ENCODE peak calls at places on chromosomes 1 and 21, in six cellular contexts. D, N, C, G, L and O are unnamed samples.
A peak's percentile ranks its signal among the peaks of the same experiment; 100 is the strongest.

GRCh38 chr1:182890927-182891610 is 51.9 kb downstream of the DHX9 start:
- DNase-seq in D (no peak), N (no peak), C (no peak), G (no peak), L (no peak), O (no peak)

GRCh38 chr1:149848811-149849210 is 50.6 kb upstream of the BOLA1 start:
- DNase-seq in D (peak; percentile 0), N (no peak), C (no peak), G (peak; percentile 55), L (no peak), O (no peak)

GRCh38 chr1:33429332-33429731 is 1.6 kb downstream of the PHC2 start:
- DNase-seq in D (no peak), N (no peak), C (no peak), G (no peak), L (no peak), O (no peak)

GRCh38 chr1:26161408-26162219 is 2.7 kb downstream of the FAM110D start:
- DNase-seq in D (peak; percentile 60), N (no peak), C (no peak), G (no peak), L (peak; percentile 89), O (no peak)

GRCh38 chr1:166947398-166948043 is 27.8 kb downstream of the ILDR2 start:
- DNase-seq in D (peak; percentile 27), N (peak; percentile 86), C (no peak), G (no peak), L (peak; percentile 84), O (no peak)

GRCh38 chr21:23936224-23936623 is 1671.1 kb downstream of the MRPL39 start:
- DNase-seq in D (no peak), N (no peak), C (no peak), G (no peak), L (no peak), O (no peak)

GRCh38 chr1:185108324-185108723 is 48.4 kb downstream of the TRMT1L start:
- DNase-seq in D (no peak), N (no peak), C (no peak), G (peak; percentile 4), L (no peak), O (no peak)

GRCh38 chr1:30782361-30783243 is 25.0 kb upstream of the LAPTM5 start:
- DNase-seq in D (peak; percentile 69), N (peak; percentile 92), C (no peak), G (peak; percentile 75), L (peak; percentile 92), O (peak; percentile 77)

GRCh38 chr1:89347296-89347695 is 16.6 kb upstream of the GBP6 start:
- DNase-seq in D (no peak), N (no peak), C (no peak), G (no peak), L (no peak), O (no peak)

GRCh38 chr1:10057305-10057704 is 24.5 kb downstream of the UBE4B start:
- DNase-seq in D (peak; percentile 12), N (no peak), C (no peak), G (no peak), L (no peak), O (no peak)

GRCh38 chr1:40389871-40390560 is 16.5 kb downstream of the SMAP2 start:
- DNase-seq in D (no peak), N (no peak), C (peak; percentile 89), G (no peak), L (no peak), O (no peak)

GRCh38 chr1:2496087-2496622 is 20.1 kb downstream of the PLCH2 start:
- DNase-seq in D (no peak), N (no peak), C (no peak), G (peak; percentile 95), L (no peak), O (no peak)

GRCh38 chr1:10915594-10915993 is 96.9 kb upstream of the TARDBP start:
- DNase-seq in D (no peak), N (no peak), C (no peak), G (no peak), L (no peak), O (no peak)

GRCh38 chr1:160400284-160400645 is at the start of gene VANGL2:
- DNase-seq in D (peak; percentile 84), N (peak; percentile 93), C (no peak), G (peak; percentile 65), L (peak; percentile 82), O (no peak)

GRCh38 chr21:45640888-45641479 is 2.5 kb upstream of the PCBP3 start:
- DNase-seq in D (peak; percentile 46), N (no peak), C (no peak), G (peak; percentile 47), L (no peak), O (no peak)

GRCh38 chr1:189708674-189709073 is 769.0 kb downstream of the BRINP3 start:
- DNase-seq in D (no peak), N (no peak), C (no peak), G (no peak), L (no peak), O (no peak)

GRCh38 chr1:51139474-51139873 is 37.4 kb downstream of the C1orf185 start:
- DNase-seq in D (no peak), N (no peak), C (no peak), G (peak; percentile 8), L (no peak), O (no peak)
- TF ChIP-seq CTCF in D (no peak), N (peak; percentile 26), C (no peak), G (peak; percentile 69), L (no peak), O (no peak)

DNA sequence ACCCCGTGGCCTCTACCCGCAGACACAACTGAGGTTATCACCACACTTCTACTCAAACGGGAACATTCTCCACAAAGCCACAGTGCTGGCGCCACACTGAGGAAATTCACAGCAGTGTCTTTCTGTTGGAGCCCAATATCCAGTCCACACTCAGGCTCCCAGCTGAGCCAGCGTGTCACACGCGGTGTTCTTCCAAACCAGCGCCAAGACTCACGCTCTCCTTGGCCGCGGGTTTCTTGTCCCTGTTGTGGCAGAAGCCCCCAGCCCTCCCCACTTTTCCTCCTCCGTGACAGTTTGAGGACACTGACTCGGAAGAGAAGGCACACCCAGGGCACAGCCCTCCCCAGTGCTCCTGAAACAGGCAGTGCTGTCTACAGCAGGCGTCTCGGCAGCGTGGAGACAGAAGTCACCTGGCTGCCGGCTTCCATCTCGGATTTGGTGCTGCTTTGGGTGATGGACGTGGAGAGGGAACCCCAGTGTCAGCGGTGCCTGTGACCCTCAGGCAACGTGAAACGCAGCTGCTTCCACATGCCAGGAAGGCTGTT is 35.4 kb upstream of the AGPAT3 start:
- DNase-seq in D (no peak), N (no peak), C (no peak), G (no peak), L (peak; percentile 51), O (no peak)
- TF ChIP-seq CTCF in D (no peak), N (no peak), C (no peak), G (peak; percentile 43), L (no peak), O (peak; percentile 18)

DNA sequence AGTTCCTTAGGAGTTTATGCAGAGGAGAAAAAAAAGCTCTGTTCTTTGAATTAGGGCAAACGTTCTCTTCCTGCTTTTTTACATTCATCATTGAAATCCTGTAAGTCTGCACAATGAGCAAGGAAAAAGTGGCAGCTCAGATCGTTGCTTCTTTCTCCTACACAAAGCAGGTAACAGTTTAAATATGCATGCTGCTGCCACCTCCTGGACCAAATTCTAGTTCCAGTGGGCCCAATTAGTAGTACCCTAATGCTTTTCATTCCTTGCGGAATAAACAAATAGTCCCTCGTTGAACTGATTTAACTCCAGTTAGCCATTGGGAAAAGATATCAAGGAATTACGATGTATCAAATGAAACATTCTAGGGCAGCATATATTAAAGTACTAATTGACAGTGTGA is 20.1 kb downstream of the YTHDF2 start:
- DNase-seq in D (no peak), N (no peak), C (no peak), G (no peak), L (no peak), O (no peak)
- TF ChIP-seq CTCF in D (peak; percentile 34), N (peak; percentile 26), C (no peak), G (peak; percentile 62), L (no peak), O (no peak)

GRCh38 chr1:234543442-234544093 is 64.6 kb upstream of the TARBP1 start:
- DNase-seq in D (peak; percentile 75), N (no peak), C (no peak), G (no peak), L (no peak), O (no peak)
- TF ChIP-seq CTCF in D (peak; percentile 38), N (no peak), C (peak; percentile 4), G (peak; percentile 30), L (no peak), O (no peak)

DNA sequence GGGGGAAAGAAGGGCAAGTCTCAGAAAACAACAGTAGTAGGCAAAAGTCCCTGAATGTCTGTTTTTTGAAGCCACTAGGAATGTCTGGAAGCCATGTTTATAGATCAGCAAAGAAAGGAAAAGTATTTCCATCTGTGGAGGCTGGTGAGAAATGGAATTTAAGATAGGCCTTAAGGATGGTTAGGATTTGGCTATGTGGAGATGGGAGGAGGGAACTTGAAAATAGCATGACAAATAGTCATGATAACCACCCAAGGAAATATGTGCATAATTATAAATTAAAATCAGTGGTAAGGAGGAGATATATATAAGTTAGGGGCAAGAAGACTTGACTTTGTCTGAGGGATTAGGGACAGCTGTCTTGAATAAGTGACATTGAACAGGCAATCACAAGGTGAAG is 33.8 kb upstream of the FGGY start:
- DNase-seq in D (no peak), N (no peak), C (no peak), G (no peak), L (no peak), O (no peak)
- TF ChIP-seq CTCF in D (no peak), N (no peak), C (no peak), G (no peak), L (no peak), O (no peak)

DNA sequence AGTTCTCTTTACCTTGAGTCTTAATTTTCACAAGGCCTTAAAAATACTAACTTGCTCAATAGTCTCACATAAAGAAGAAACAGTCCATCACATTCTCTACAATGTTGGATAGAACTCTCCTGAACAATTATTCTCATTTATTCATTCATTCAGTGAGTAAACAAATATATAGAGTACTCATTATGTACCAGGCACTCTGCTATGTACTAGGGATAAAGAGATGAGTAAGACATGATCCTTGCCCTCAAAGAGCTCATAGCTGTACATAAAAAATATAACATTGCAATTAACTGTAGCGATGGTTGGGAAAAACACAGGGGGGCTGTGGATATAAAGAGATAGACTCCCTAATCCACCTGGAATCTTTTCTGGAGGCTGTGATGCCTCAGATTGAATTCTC is 586.9 kb upstream of the BEND5 start:
- DNase-seq in D (no peak), N (no peak), C (no peak), G (no peak), L (no peak), O (no peak)
- TF ChIP-seq CTCF in D (no peak), N (no peak), C (no peak), G (no peak), L (no peak), O (no peak)

GRCh38 chr1:19445417-19446342 is 39.7 kb downstream of the CAPZB start:
- DNase-seq in D (no peak), N (no peak), C (no peak), G (peak; percentile 15), L (no peak), O (no peak)
- TF ChIP-seq CTCF in D (peak; percentile 36), N (peak; percentile 56), C (peak; percentile 49), G (peak; percentile 55), L (no peak), O (no peak)

DNA sequence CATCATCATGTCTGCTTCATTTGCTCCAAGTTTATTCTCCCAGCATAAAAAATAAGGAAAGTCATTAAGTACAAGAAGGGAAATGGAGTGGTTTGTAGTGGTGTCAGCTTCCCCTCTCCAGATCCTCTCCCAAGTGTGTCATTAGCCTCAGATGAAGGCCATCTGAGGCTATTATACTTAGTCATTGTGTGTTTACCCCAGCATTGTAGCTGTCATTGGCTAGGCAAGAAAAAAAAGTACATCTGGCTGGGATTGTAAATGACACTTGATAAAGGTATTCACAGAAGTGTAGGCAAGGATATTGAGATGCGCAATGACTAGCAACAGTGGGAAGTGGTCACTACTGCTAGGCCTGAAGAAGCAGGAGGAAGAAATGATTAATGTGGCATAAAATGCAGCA is 316.9 kb upstream of the SGIP1 start:
- DNase-seq in D (no peak), N (no peak), C (peak; percentile 45), G (no peak), L (no peak), O (no peak)
- TF ChIP-seq CTCF in D (no peak), N (no peak), C (no peak), G (no peak), L (no peak), O (no peak)